ENCODE peak calls at places on chromosomes 7 and 10, in four cellular contexts. L is H9, C is H1, E is IMR-90. M is an unnamed sample.

GRCh38 chr7:83015921-83016320 is 146.8 kb downstream of the PCLO start:
- DNase-seq in L (no peak), E (no peak), C (no peak), M (no peak)

GRCh38 chr7:113209449-113210203 is 91.3 kb upstream of the SMIM30 start:
- DNase-seq in E (peak; percentile 56), C (no peak), L (no peak), M (peak; percentile 58)

GRCh38 chr10:88689366-88689765 is 16.7 kb upstream of the LIPK start:
- DNase-seq in L (no peak), E (no peak), C (no peak), M (no peak)

GRCh38 chr10:28684157-28684985 is 7.0 kb downstream of the BAMBI start:
- DNase-seq in E (no peak), C (no peak), L (no peak), M (peak; percentile 63)

GRCh38 chr10:59970396-59971368 is 64.3 kb upstream of the CCDC6 start:
- DNase-seq in L (peak; percentile 55), C (no peak), E (no peak), M (peak; percentile 32)

GRCh38 chr7:156034397-156034796 is 222.1 kb upstream of the SHH start:
- DNase-seq in E (no peak), L (no peak), C (no peak), M (no peak)

GRCh38 chr10:47388879-47389278 is 4.8 kb upstream of the ZNF488 start:
- DNase-seq in C (no peak), E (no peak), L (peak; percentile 10), M (no peak)

GRCh38 chr7:102272075-102272916 is 14.4 kb upstream of the SH2B2 start:
- DNase-seq in E (peak; percentile 81), L (peak; percentile 83), C (peak; percentile 43), M (peak; percentile 71)

GRCh38 chr7:51477323-51477722 is 160.7 kb upstream of the COBL start:
- DNase-seq in L (no peak), E (no peak), C (no peak), M (no peak)

GRCh38 chr7:47361746-47362215 is 220.1 kb downstream of the TNS3 start:
- DNase-seq in E (peak; percentile 88), L (no peak), C (no peak), M (no peak)

GRCh38 chr10:88149906-88150305 is 286.5 kb downstream of the PTEN start:
- DNase-seq in C (no peak), L (no peak), E (peak; percentile 52), M (no peak)

GRCh38 chr7:118184392-118184899 is 482 bp downstream of the LSM8 start:
- DNase-seq in E (no peak), C (no peak), L (no peak), M (no peak)

GRCh38 chr7:105496501-105496900 is 25.6 kb downstream of the PUS7 start:
- DNase-seq in C (no peak), E (peak; percentile 71), L (no peak), M (no peak)

GRCh38 chr10:70192325-70192966 is 22.1 kb upstream of the SAR1A start:
- DNase-seq in L (no peak), C (no peak), E (peak; percentile 42), M (no peak)

GRCh38 chr7:130960208-130960988 is 226.4 kb upstream of the KLF14 start:
- DNase-seq in L (no peak), E (peak; percentile 99), C (no peak), M (peak; percentile 37)

GRCh38 chr10:78545756-78546155 is 512.1 kb downstream of the RPS24 start:
- DNase-seq in C (no peak), L (no peak), E (no peak), M (peak; percentile 55)

GRCh38 chr7:43954524-43955228 is 28.4 kb downstream of the UBE2D4 start:
- DNase-seq in C (peak; percentile 25), L (peak; percentile 74), E (peak; percentile 75), M (peak; percentile 84)

GRCh38 chr10:132783865-132784581 is 1.9 kb downstream of the NKX6-2 start:
- DNase-seq in L (no peak), C (no peak), E (no peak), M (no peak)

GRCh38 chr10:29623797-29624196 is 11.0 kb downstream of the SVIL start:
- DNase-seq in C (no peak), E (no peak), L (no peak), M (no peak)

GRCh38 chr10:62636825-62637248 is 167.7 kb upstream of the ADO start:
- DNase-seq in E (peak; percentile 11), L (no peak), C (no peak), M (no peak)

GRCh38 chr10:11167233-11167979 is 149.7 kb downstream of the CELF2 start:
- DNase-seq in L (no peak), E (no peak), C (no peak), M (no peak)

GRCh38 chr10:98418596-98419265 is 3.7 kb upstream of the PYROXD2 start:
- DNase-seq in L (no peak), E (no peak), C (no peak), M (no peak)

GRCh38 chr7:140676303-140676702 is 3.6 kb downstream of the ADCK2 start:
- DNase-seq in E (no peak), C (no peak), L (no peak), M (no peak)

GRCh38 chr10:132463333-132464255 is 66.6 kb downstream of the PWWP2B start:
- DNase-seq in E (no peak), C (no peak), L (no peak), M (no peak)

GRCh38 chr7:75920431-75921161 is 5.6 kb downstream of the POR start:
- DNase-seq in L (no peak), C (no peak), E (no peak), M (no peak)

GRCh38 chr10:114852197-114852596 is 30.6 kb downstream of the FHIP2A start:
- DNase-seq in C (no peak), E (no peak), L (no peak), M (no peak)

GRCh38 chr10:101397140-101397539 is 43.2 kb downstream of the BTRC start:
- DNase-seq in L (no peak), E (peak; percentile 76), C (no peak), M (peak; percentile 91)

GRCh38 chr10:72146559-72147323 is 58.4 kb upstream of the SPOCK2 start:
- DNase-seq in C (no peak), L (no peak), E (no peak), M (no peak)

GRCh38 chr10:1049425-1049958 is 573 bp upstream of the IDI1 start:
- DNase-seq in C (no peak), E (no peak), L (no peak), M (no peak)

GRCh38 chr10:60901561-60902235 is 42.3 kb downstream of the RHOBTB1 start:
- DNase-seq in C (no peak), L (no peak), E (no peak), M (no peak)

GRCh38 chr7:84642611-84643010 is 448.0 kb upstream of the SEMA3A start:
- DNase-seq in C (no peak), L (no peak), E (no peak), M (no peak)

GRCh38 chr10:77925410-77925794 is 1.2 kb downstream of the DLG5 start:
- DNase-seq in L (no peak), C (no peak), E (peak; percentile 45), M (peak; percentile 53)

GRCh38 chr7:150820148-150820547 is 19.6 kb downstream of the TMEM176A start:
- DNase-seq in L (no peak), C (no peak), E (no peak), M (no peak)
- H2BK120ac ChIP-seq in L (no peak overlapping the region), C (no peak overlapping the region), E (no peak overlapping the region), M (no peak overlapping the region)

GRCh38 chr7:972670-973309 is 2.6 kb downstream of the COX19 start:
- DNase-seq in C (no peak), L (no peak), E (no peak), M (no peak)
- H3K56ac ChIP-seq in C (no peak overlapping the region), L (no peak overlapping the region), E (no peak overlapping the region), M (no peak overlapping the region)

GRCh38 chr7:23469961-23470250 is 385 bp downstream of the IGF2BP3 start:
- DNase-seq in E (no peak), C (no peak), L (no peak), M (peak; percentile 45)
- H2BK120ac ChIP-seq in E (peak overlapping the region; percentile 35), C (peak overlapping the region; percentile 24), L (no peak overlapping the region), M (peak overlapping the region; percentile 96)

DNA sequence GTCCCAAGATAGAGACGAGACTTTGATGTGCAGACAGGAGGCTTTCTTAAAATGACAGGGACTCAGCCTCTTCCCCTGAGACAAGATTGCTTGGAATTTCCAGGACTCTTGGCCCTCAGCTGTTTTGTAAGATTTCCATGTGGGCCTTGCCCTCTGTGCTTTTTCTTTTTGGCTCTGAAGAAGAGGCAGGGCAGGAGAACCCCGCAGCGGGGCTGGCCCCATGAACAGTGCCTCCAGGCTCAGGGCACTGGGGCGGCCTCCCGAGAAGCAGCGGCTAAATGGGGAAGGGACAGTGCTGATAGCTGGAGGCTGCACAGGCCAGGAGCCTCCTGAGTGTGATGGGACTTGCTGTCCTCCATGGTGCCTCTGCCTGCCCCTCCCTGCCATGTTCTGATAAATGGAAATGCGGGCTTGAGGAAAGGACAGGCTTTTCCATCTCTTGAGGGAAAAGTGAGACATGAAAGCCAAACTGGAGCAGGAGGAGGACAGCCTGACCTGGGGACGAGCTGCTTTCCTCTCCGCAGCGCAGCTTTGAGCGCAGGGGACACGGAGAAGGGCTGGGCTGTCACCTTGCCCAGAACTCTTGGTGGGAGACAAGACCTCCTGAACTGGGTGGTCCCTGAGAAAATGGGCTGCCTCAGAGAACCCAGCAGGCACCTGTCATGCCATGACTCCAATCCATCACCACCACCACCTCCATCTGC is 12.1 kb downstream of the SAP25 start:
- DNase-seq in E (no peak), C (no peak), L (no peak), M (no peak)
- H3K56ac ChIP-seq in E (no peak overlapping the region), C (no peak overlapping the region), L (no peak overlapping the region), M (no peak overlapping the region)

M was measured in mesendoderm.